ENCODE peak calls at places on chromosomes 13 and 19, in seven cellular contexts. W, P, C, K, M, Y and I are unnamed samples.

GRCh38 chr19:2274937-2275535 is 6.9 kb downstream of the PEAK3 start:
- DNase-seq in C (peak; percentile 69), Y (peak; percentile 59), P (peak; percentile 77), K (peak; percentile 37), W (peak; percentile 64), M (peak; percentile 87), I (no peak)

GRCh38 chr19:14758816-14759215 is 19.5 kb downstream of the ADGRE2 start:
- DNase-seq in M (peak; percentile 89), K (no peak), P (no peak), C (no peak), W (no peak), Y (no peak), I (no peak)

GRCh38 chr19:30341646-30342201 is 30.5 kb upstream of the ZNF536 start:
- DNase-seq in W (no peak), P (no peak), K (no peak), C (no peak), M (no peak), Y (no peak), I (no peak)

GRCh38 chr19:2700660-2701360 is 1.7 kb downstream of the GNG7 start:
- DNase-seq in W (no peak), M (peak; percentile 53), Y (no peak), C (no peak), K (no peak), P (no peak), I (no peak)

GRCh38 chr13:83622422-83622784 is 259.9 kb downstream of the SLITRK1 start:
- DNase-seq in C (no peak), Y (no peak), P (no peak), M (no peak), W (peak; percentile 28), K (peak; percentile 55), I (no peak)

GRCh38 chr19:18508585-18508984 is 13.3 kb downstream of the ELL start:
- DNase-seq in C (no peak), W (no peak), K (no peak), M (no peak), P (no peak), Y (no peak), I (no peak)

GRCh38 chr13:93915269-93915809 is 564.1 kb downstream of the DCT start:
- DNase-seq in M (no peak), Y (no peak), W (peak; percentile 75), P (no peak), C (no peak), K (peak; percentile 49), I (no peak)

GRCh38 chr13:101144808-101145419 is 271.4 kb downstream of the NALCN start:
- DNase-seq in K (peak; percentile 34), W (peak; percentile 71), C (no peak), M (peak; percentile 78), Y (peak; percentile 45), P (no peak), I (no peak)

GRCh38 chr19:43812689-43813088 is 10.4 kb upstream of the LYPD5 start:
- DNase-seq in K (no peak), P (no peak), C (no peak), W (no peak), M (no peak), Y (peak; percentile 22), I (no peak)

GRCh38 chr19:32206065-32206464 is 139.3 kb upstream of the ZNF507 start:
- DNase-seq in Y (no peak), P (no peak), W (no peak), C (no peak), K (no peak), M (no peak), I (no peak)

GRCh38 chr13:27383104-27383921 is 41.1 kb upstream of the GTF3A start:
- DNase-seq in C (no peak), M (peak; percentile 49), P (no peak), Y (no peak), W (no peak), K (no peak), I (no peak)

GRCh38 chr13:106492576-106493323 is 42.7 kb downstream of the EFNB2 start:
- DNase-seq in Y (no peak), M (no peak), W (no peak), P (no peak), K (no peak), C (no peak), I (no peak)

DNA sequence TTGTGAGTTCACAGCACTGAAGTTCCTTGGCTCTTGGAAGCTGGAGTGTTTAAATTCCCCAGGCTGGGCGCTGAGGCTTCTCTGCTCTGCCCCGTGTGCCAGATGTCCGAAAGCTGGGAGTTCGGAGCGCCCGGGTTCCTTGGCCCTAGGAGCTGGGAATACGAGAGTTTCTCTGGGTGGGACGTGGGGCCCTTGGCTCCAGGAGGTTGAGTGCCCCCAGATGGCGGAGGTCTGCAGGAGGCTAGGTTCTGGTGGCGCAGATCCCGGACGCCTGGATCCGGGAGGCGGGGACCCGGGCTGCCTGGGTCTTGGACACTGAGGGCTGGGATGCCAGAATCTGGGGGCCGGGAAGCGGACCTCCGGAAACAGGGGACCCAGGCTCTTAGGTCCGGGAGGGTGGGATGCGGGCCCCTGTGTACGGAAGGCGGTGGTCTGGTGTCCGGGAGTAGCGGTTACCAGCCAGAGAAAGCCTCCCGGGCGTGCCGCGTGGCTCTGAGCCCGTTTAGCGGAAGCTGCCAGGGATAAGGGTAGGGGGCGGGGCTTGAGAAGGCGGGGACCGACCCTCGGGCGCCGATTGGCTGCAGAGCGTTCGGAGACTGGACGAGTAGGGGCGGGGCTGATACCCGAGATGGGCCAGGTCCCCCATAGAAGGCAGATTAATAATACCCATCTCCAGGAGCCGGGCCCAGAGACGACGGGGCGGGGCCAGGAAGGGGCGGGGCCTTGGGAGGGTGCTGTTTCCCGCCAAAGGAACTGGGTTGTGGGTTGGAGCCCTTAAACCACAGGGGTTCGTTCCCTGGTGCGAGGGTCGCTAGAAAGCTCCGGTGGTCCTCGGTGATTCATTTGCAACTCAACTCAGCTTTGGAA is at the start of gene SLC1A5:
- DNase-seq in Y (peak; percentile 95), C (peak; percentile 97), M (peak; percentile 99), K (peak; percentile 86), W (peak; percentile 96), P (peak; percentile 97), I (peak; percentile 97)
- H3K27ac ChIP-seq in Y (peak within 1 kb of the TSS; percentile 75), C (peak within 1 kb of the TSS; percentile 89), M (no peak within 1 kb of the TSS), K (peak within 1 kb of the TSS; percentile 74), W (peak within 1 kb of the TSS; percentile 84), P (peak within 1 kb of the TSS; percentile 87), I (peak within 1 kb of the TSS; percentile 94)

DNA sequence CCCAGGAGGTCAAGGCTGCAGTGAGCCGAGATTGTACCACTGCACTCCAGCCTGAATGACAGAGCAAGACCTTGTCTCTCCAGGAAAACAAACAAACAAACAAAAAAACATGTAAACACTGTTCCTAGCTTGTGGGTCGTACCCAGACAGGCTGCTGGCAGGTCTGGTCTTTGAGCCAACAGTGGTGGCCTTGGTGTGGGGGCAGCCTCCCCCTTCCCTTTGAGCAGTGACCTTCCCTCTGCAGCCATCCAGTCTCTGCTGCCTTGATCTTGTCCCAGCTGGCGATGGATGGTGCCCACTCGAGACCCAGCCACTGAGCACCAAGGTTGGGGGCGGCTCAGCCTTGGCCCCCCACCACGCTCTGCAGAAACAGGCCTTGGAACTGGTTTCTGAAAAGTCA is 143.3 kb downstream of the KDM4B start:
- DNase-seq in Y (no peak), K (no peak), C (no peak), M (no peak), W (no peak), P (no peak), I (no peak)
- H3K27ac ChIP-seq in Y (no peak overlapping the region), K (peak overlapping the region; percentile 48), C (no peak overlapping the region), M (peak overlapping the region; percentile 79), W (no peak overlapping the region), P (no peak overlapping the region), I (no peak overlapping the region)

DNA sequence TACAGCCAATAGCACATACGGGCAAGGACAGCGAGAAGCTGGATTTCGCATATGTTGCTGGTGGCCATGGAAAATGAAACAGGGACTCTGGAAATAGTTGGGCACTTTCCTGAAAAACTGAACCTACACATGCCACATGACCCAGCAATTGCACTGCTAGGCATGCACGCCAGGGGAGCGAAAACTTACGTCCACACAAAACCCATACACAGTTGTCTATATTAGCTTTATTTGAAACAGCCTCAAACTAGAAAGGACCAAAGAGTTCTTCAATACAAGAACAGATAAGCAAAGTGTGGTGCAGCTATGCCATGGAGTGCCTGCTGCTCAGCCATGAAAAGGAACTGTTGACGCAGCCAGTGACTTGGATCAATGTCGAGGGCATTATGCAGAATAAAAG is 7.3 kb upstream of the SPACA7 start:
- DNase-seq in P (no peak), C (no peak), W (no peak), K (no peak), M (no peak), Y (no peak), I (no peak)
- H3K27ac ChIP-seq in P (no peak overlapping the region), C (no peak overlapping the region), W (no peak overlapping the region), K (no peak overlapping the region), M (no peak overlapping the region), Y (no peak overlapping the region), I (no peak overlapping the region)

GRCh38 chr19:16064209-16064889 is 11.9 kb upstream of the TPM4 start:
- DNase-seq in P (no peak), Y (no peak), M (no peak), K (no peak), W (no peak), C (no peak), I (no peak)
- H3K27ac ChIP-seq in P (no peak overlapping the region), Y (no peak overlapping the region), M (no peak overlapping the region), K (peak overlapping the region; percentile 43), W (peak overlapping the region; percentile 15), C (peak overlapping the region; percentile 15), I (peak overlapping the region; percentile 3)

GRCh38 chr13:33116321-33117010 is 100.2 kb downstream of the KL start:
- DNase-seq in C (no peak), K (no peak), Y (no peak), P (no peak), M (no peak), W (no peak), I (no peak)
- H3K27ac ChIP-seq in C (peak overlapping the region; percentile 45), K (no peak overlapping the region), Y (no peak overlapping the region), P (no peak overlapping the region), M (no peak overlapping the region), W (no peak overlapping the region), I (no peak overlapping the region)

GRCh38 chr13:40343550-40344269 is 322.7 kb downstream of the FOXO1 start:
- DNase-seq in K (no peak), C (no peak), P (no peak), Y (no peak), M (no peak), W (no peak), I (no peak)

GRCh38 chr13:40345149-40345514 is 321.3 kb downstream of the FOXO1 start:
- DNase-seq in P (no peak), M (no peak), W (no peak), K (no peak), C (no peak), Y (no peak), I (no peak)

GRCh38 chr13:40345654-40346372 is 320.6 kb downstream of the FOXO1 start:
- DNase-seq in P (no peak), W (no peak), Y (no peak), M (peak; percentile 18), C (peak; percentile 66), K (no peak), I (no peak)

GRCh38 chr13:40342901-40343300 is 323.5 kb downstream of the FOXO1 start:
- DNase-seq in Y (no peak), P (no peak), K (no peak), M (no peak), W (no peak), C (no peak), I (no peak)

GRCh38 chr13:40344270-40345148 is 321.9 kb downstream of the FOXO1 start:
- DNase-seq in K (peak; percentile 46), Y (no peak), C (no peak), M (no peak), W (no peak), P (no peak), I (no peak)
- H3K27ac ChIP-seq in K (no peak overlapping the region), Y (no peak overlapping the region), C (no peak overlapping the region), M (no peak overlapping the region), W (no peak overlapping the region), P (no peak overlapping the region), I (no peak overlapping the region)

GRCh38 chr13:50078512-50079277 is 63.5 kb downstream of the KCNRG start:
- DNase-seq in P (no peak), W (no peak), M (no peak), K (no peak), Y (no peak), C (no peak), I (no peak)
- H3K27ac ChIP-seq in P (peak overlapping the region; percentile 92), W (no peak overlapping the region), M (no peak overlapping the region), K (peak overlapping the region; percentile 22), Y (peak overlapping the region; percentile 89), C (no peak overlapping the region), I (peak overlapping the region; percentile 77)